ENCODE peak calls at places on chromosome 20, in ten cellular contexts. L, S, U, Z, T, D, E, I, M and J are unnamed samples.

GRCh38 chr20:62751551-62752150 is 43.0 kb downstream of the NTSR1 start:
- DNase-seq in L (no peak), S (no peak), U (no peak), Z (no peak), T (no peak), D (no peak), E (peak), I (no peak), M (no peak), J (no peak)

GRCh38 chr20:49405062-49405683 is 77.3 kb downstream of the KCNB1 start:
- DNase-seq in L (no peak), S (no peak), U (no peak), Z (no peak), T (no peak), D (no peak), E (no peak), I (no peak), M (no peak), J (no peak)

GRCh38 chr20:44033344-44033743 is 118.7 kb downstream of the TOX2 start:
- DNase-seq in L (peak), S (no peak), U (no peak), Z (no peak), T (no peak), D (no peak), E (no peak), I (no peak), M (no peak), J (no peak)

GRCh38 chr20:47749367-47749766 is 35.9 kb downstream of the SULF2 start:
- DNase-seq in L (no peak), S (no peak), U (no peak), Z (no peak), T (no peak), D (peak), E (no peak), I (peak), M (no peak), J (peak)

GRCh38 chr20:10448270-10449156 is 13.4 kb downstream of the SLX4IP start:
- DNase-seq in L (no peak), S (no peak), U (no peak), Z (no peak), T (no peak), D (no peak), E (no peak), I (no peak), M (no peak), J (no peak)

GRCh38 chr20:50017576-50018248 is 34.9 kb downstream of the SNAI1 start:
- DNase-seq in L (no peak), S (no peak), U (no peak), Z (no peak), T (no peak), D (peak), E (no peak), I (no peak), M (no peak), J (no peak)

GRCh38 chr20:17958326-17959256 is 10.0 kb downstream of the SNX5 start:
- DNase-seq in L (peak), S (no peak), U (peak), Z (no peak), T (no peak), D (no peak), E (no peak), I (no peak), M (no peak), J (no peak)

GRCh38 chr20:4099905-4100675 is 84.7 kb upstream of the RNF24 start:
- DNase-seq in L (no peak), S (no peak), U (no peak), Z (no peak), T (no peak), D (no peak), E (no peak), I (no peak), M (no peak), J (no peak)

GRCh38 chr20:741620-742019 is 26.7 kb downstream of the SLC52A3 start:
- DNase-seq in L (no peak), S (no peak), U (no peak), Z (no peak), T (no peak), D (no peak), E (no peak), I (no peak), M (no peak), J (no peak)

GRCh38 chr20:38774167-38774566 is 25.9 kb downstream of the ACTR5 start:
- DNase-seq in L (no peak), S (no peak), U (no peak), Z (no peak), T (no peak), D (no peak), E (no peak), I (no peak), M (no peak), J (no peak)

GRCh38 chr20:23087587-23088275 is 1.6 kb upstream of the CD93 start:
- DNase-seq in L (peak), S (no peak), U (no peak), Z (no peak), T (no peak), D (no peak), E (no peak), I (no peak), M (no peak), J (no peak)

GRCh38 chr20:24767623-24768100 is 181.4 kb upstream of the CST7 start:
- DNase-seq in L (no peak), S (no peak), U (no peak), Z (no peak), T (no peak), D (no peak), E (no peak), I (no peak), M (no peak), J (no peak)

GRCh38 chr20:23412026-23412425 is 9.3 kb downstream of the NAPB start:
- DNase-seq in L (peak), S (no peak), U (no peak), Z (no peak), T (no peak), D (peak), E (no peak), I (no peak), M (no peak), J (no peak)

GRCh38 chr20:50701055-50701963 is 10.0 kb upstream of the RIPOR3 start:
- DNase-seq in L (no peak), S (no peak), U (no peak), Z (no peak), T (no peak), D (no peak), E (no peak), I (no peak), M (peak), J (peak)

GRCh38 chr20:63587781-63588591 is 13.9 kb upstream of the HELZ2 start:
- DNase-seq in L (no peak), S (no peak), U (no peak), Z (no peak), T (no peak), D (no peak), E (no peak), I (peak), M (peak), J (no peak)

GRCh38 chr20:60365063-60365640 is 406.9 kb downstream of the CDH26 start:
- DNase-seq in L (peak), S (no peak), U (no peak), Z (no peak), T (no peak), D (no peak), E (no peak), I (no peak), M (no peak), J (no peak)

GRCh38 chr20:728022-728944 is 40.0 kb downstream of the SLC52A3 start:
- DNase-seq in L (peak), S (no peak), U (peak), Z (no peak), T (peak), D (peak), E (peak), I (peak), M (peak), J (peak)

GRCh38 chr20:57260959-57261357 is 5.5 kb downstream of the BMP7 start:
- DNase-seq in L (no peak), S (no peak), U (no peak), Z (no peak), T (no peak), D (no peak), E (no peak), I (no peak), M (no peak), J (peak)

GRCh38 chr20:52481443-52481842 is 289.9 kb upstream of the ZFP64 start:
- DNase-seq in L (no peak), S (no peak), U (peak), Z (no peak), T (no peak), D (no peak), E (no peak), I (no peak), M (no peak), J (no peak)

GRCh38 chr20:10309326-10309725 is 90.7 kb downstream of the SNAP25 start:
- DNase-seq in L (no peak), S (no peak), U (peak), Z (peak), T (no peak), D (peak), E (no peak), I (no peak), M (no peak), J (no peak)

GRCh38 chr20:31608256-31608980 is 3.3 kb downstream of the ID1 start:
- DNase-seq in L (peak), S (no peak), U (peak), Z (no peak), T (no peak), D (peak), E (peak), I (peak), M (peak), J (peak)

GRCh38 chr20:45959956-45960630 is 11.9 kb downstream of the ZNF335 start:
- DNase-seq in L (no peak), S (no peak), U (no peak), Z (no peak), T (no peak), D (no peak), E (no peak), I (no peak), M (no peak), J (no peak)

GRCh38 chr20:32510601-32511357 is 74.4 kb downstream of the NOL4L start:
- DNase-seq in L (peak), S (peak), U (no peak), Z (no peak), T (no peak), D (no peak), E (peak), I (no peak), M (no peak), J (peak)

GRCh38 chr20:37179671-37180524 is 550 bp upstream of the MROH8 start:
- DNase-seq in L (no peak), S (no peak), U (no peak), Z (no peak), T (no peak), D (peak), E (no peak), I (no peak), M (peak), J (no peak)

GRCh38 chr20:50534567-50534966 is 24.4 kb downstream of the PTPN1 start:
- DNase-seq in L (no peak), S (no peak), U (no peak), Z (peak), T (no peak), D (peak), E (no peak), I (no peak), M (no peak), J (no peak)

GRCh38 chr20:33299111-33299603 is 16.1 kb downstream of the BPIFB1 start:
- DNase-seq in L (peak), S (peak), U (peak), Z (no peak), T (peak), D (peak), E (peak), I (peak), M (peak), J (peak)

GRCh38 chr20:46240065-46240464 is 68.2 kb downstream of the CDH22 start:
- DNase-seq in L (no peak), S (no peak), U (no peak), Z (no peak), T (no peak), D (no peak), E (no peak), I (no peak), M (no peak), J (no peak)

GRCh38 chr20:45771182-45771759 is 20.4 kb downstream of the WFDC3 start:
- DNase-seq in L (peak), S (peak), U (peak), Z (no peak), T (peak), D (peak), E (peak), I (peak), M (peak), J (peak)